ENCODE peak calls at places on chromosomes 13 and 19, in nine cellular contexts. One of them, this sample, is unnamed.
A peak's percentile ranks its signal among the peaks of the same experiment; 100 is the strongest.

GRCh38 chr19:38209671-38210457 is 14.2 kb downstream of the DPF1 start:
- DNase-seq in AG09309: no peak
- DNase-seq in B cell: no peak
- DNase-seq in CD8-positive, alpha-beta memory T cell: no peak
- DNase-seq in left ventricle myocardium inferior: peak; percentile 88
- DNase-seq in HTR-8/SVneo: no peak
- DNase-seq in AG08395: peak; percentile 55
- DNase-seq in T1000: no peak
- DNase-seq in stimulated activated CD4-positive, alpha-beta T cell treated with anti-CD3 and anti-CD28 coated beads, Interleukin-1b, Interleukin-23, amount 100 ng/mL, for 1 hour: no peak
- DNase-seq in this sample: no peak

GRCh38 chr19:18915639-18916038 is 3.5 kb downstream of the COPE start:
- DNase-seq in B cell: no peak
- DNase-seq in CD8-positive, alpha-beta memory T cell: no peak
- DNase-seq in AG08395: peak; percentile 73
- DNase-seq in T1000: no peak
- DNase-seq in stimulated activated CD4-positive, alpha-beta T cell treated with anti-CD3 and anti-CD28 coated beads, Interleukin-1b, Interleukin-23, amount 100 ng/mL, for 1 hour: no peak
- DNase-seq in left ventricle myocardium inferior: no peak
- DNase-seq in AG09309: no peak
- DNase-seq in HTR-8/SVneo: peak; percentile 65
- DNase-seq in this sample: no peak

GRCh38 chr13:106407338-106407737 is 128.1 kb downstream of the EFNB2 start:
- DNase-seq in stimulated activated CD4-positive, alpha-beta T cell treated with anti-CD3 and anti-CD28 coated beads, Interleukin-1b, Interleukin-23, amount 100 ng/mL, for 1 hour: no peak
- DNase-seq in T1000: no peak
- DNase-seq in left ventricle myocardium inferior: no peak
- DNase-seq in AG09309: no peak
- DNase-seq in CD8-positive, alpha-beta memory T cell: no peak
- DNase-seq in AG08395: no peak
- DNase-seq in HTR-8/SVneo: no peak
- DNase-seq in B cell: no peak
- DNase-seq in this sample: no peak

GRCh38 chr19:1015782-1016646 is 4.9 kb downstream of the TMEM259 start:
- DNase-seq in T1000: no peak
- DNase-seq in HTR-8/SVneo: no peak
- DNase-seq in left ventricle myocardium inferior: peak; percentile 15
- DNase-seq in AG09309: no peak
- DNase-seq in CD8-positive, alpha-beta memory T cell: no peak
- DNase-seq in B cell: no peak
- DNase-seq in stimulated activated CD4-positive, alpha-beta T cell treated with anti-CD3 and anti-CD28 coated beads, Interleukin-1b, Interleukin-23, amount 100 ng/mL, for 1 hour: no peak
- DNase-seq in AG08395: no peak
- DNase-seq in this sample: no peak

GRCh38 chr13:25324100-25324499 is 22.7 kb downstream of the NUP58 start:
- DNase-seq in left ventricle myocardium inferior: no peak
- DNase-seq in AG09309: no peak
- DNase-seq in stimulated activated CD4-positive, alpha-beta T cell treated with anti-CD3 and anti-CD28 coated beads, Interleukin-1b, Interleukin-23, amount 100 ng/mL, for 1 hour: no peak
- DNase-seq in T1000: no peak
- DNase-seq in AG08395: no peak
- DNase-seq in CD8-positive, alpha-beta memory T cell: no peak
- DNase-seq in B cell: no peak
- DNase-seq in HTR-8/SVneo: no peak
- DNase-seq in this sample: no peak

GRCh38 chr19:48446579-48446978 is 796 bp downstream of the GRWD1 start:
- DNase-seq in T1000: no peak
- DNase-seq in HTR-8/SVneo: no peak
- DNase-seq in AG08395: no peak
- DNase-seq in CD8-positive, alpha-beta memory T cell: no peak
- DNase-seq in left ventricle myocardium inferior: no peak
- DNase-seq in AG09309: no peak
- DNase-seq in stimulated activated CD4-positive, alpha-beta T cell treated with anti-CD3 and anti-CD28 coated beads, Interleukin-1b, Interleukin-23, amount 100 ng/mL, for 1 hour: no peak
- DNase-seq in B cell: no peak
- DNase-seq in this sample: no peak

GRCh38 chr13:48260970-48261369 is 28.0 kb downstream of the ITM2B start:
- DNase-seq in stimulated activated CD4-positive, alpha-beta T cell treated with anti-CD3 and anti-CD28 coated beads, Interleukin-1b, Interleukin-23, amount 100 ng/mL, for 1 hour: no peak
- DNase-seq in AG08395: no peak
- DNase-seq in B cell: no peak
- DNase-seq in left ventricle myocardium inferior: no peak
- DNase-seq in T1000: no peak
- DNase-seq in HTR-8/SVneo: no peak
- DNase-seq in CD8-positive, alpha-beta memory T cell: no peak
- DNase-seq in AG09309: no peak
- DNase-seq in this sample: no peak

GRCh38 chr19:6812612-6813011 is 40.1 kb downstream of the VAV1 start:
- DNase-seq in T1000: no peak
- DNase-seq in stimulated activated CD4-positive, alpha-beta T cell treated with anti-CD3 and anti-CD28 coated beads, Interleukin-1b, Interleukin-23, amount 100 ng/mL, for 1 hour: no peak
- DNase-seq in AG08395: no peak
- DNase-seq in B cell: no peak
- DNase-seq in CD8-positive, alpha-beta memory T cell: no peak
- DNase-seq in HTR-8/SVneo: no peak
- DNase-seq in AG09309: no peak
- DNase-seq in left ventricle myocardium inferior: no peak
- DNase-seq in this sample: no peak

GRCh38 chr19:17468302-17469091 is 1.8 kb upstream of the SLC27A1 start:
- DNase-seq in T1000: no peak
- DNase-seq in left ventricle myocardium inferior: peak; percentile 83
- DNase-seq in HTR-8/SVneo: no peak
- DNase-seq in AG08395: peak; percentile 47
- DNase-seq in CD8-positive, alpha-beta memory T cell: no peak
- DNase-seq in B cell: no peak
- DNase-seq in stimulated activated CD4-positive, alpha-beta T cell treated with anti-CD3 and anti-CD28 coated beads, Interleukin-1b, Interleukin-23, amount 100 ng/mL, for 1 hour: no peak
- DNase-seq in AG09309: no peak
- DNase-seq in this sample: no peak

GRCh38 chr13:43675577-43675976 is 111.2 kb downstream of the ENOX1 start:
- DNase-seq in stimulated activated CD4-positive, alpha-beta T cell treated with anti-CD3 and anti-CD28 coated beads, Interleukin-1b, Interleukin-23, amount 100 ng/mL, for 1 hour: no peak
- DNase-seq in HTR-8/SVneo: no peak
- DNase-seq in CD8-positive, alpha-beta memory T cell: no peak
- DNase-seq in AG08395: no peak
- DNase-seq in AG09309: no peak
- DNase-seq in left ventricle myocardium inferior: no peak
- DNase-seq in T1000: no peak
- DNase-seq in B cell: no peak
- DNase-seq in this sample: no peak

GRCh38 chr13:60043262-60043661 is 120.5 kb downstream of the DIAPH3 start:
- DNase-seq in HTR-8/SVneo: no peak
- DNase-seq in AG08395: peak; percentile 11
- DNase-seq in AG09309: no peak
- DNase-seq in CD8-positive, alpha-beta memory T cell: no peak
- DNase-seq in stimulated activated CD4-positive, alpha-beta T cell treated with anti-CD3 and anti-CD28 coated beads, Interleukin-1b, Interleukin-23, amount 100 ng/mL, for 1 hour: no peak
- DNase-seq in T1000: no peak
- DNase-seq in left ventricle myocardium inferior: no peak
- DNase-seq in B cell: no peak
- DNase-seq in this sample: no peak

GRCh38 chr13:40432018-40432978 is 234.1 kb downstream of the FOXO1 start:
- DNase-seq in T1000: no peak
- DNase-seq in HTR-8/SVneo: no peak
- DNase-seq in stimulated activated CD4-positive, alpha-beta T cell treated with anti-CD3 and anti-CD28 coated beads, Interleukin-1b, Interleukin-23, amount 100 ng/mL, for 1 hour: no peak
- DNase-seq in B cell: peak; percentile 75
- DNase-seq in left ventricle myocardium inferior: no peak
- DNase-seq in AG08395: no peak
- DNase-seq in AG09309: no peak
- DNase-seq in CD8-positive, alpha-beta memory T cell: no peak
- DNase-seq in this sample: no peak

GRCh38 chr13:26017196-26017921 is 34.5 kb downstream of the SHISA2 start:
- DNase-seq in left ventricle myocardium inferior: no peak
- DNase-seq in stimulated activated CD4-positive, alpha-beta T cell treated with anti-CD3 and anti-CD28 coated beads, Interleukin-1b, Interleukin-23, amount 100 ng/mL, for 1 hour: no peak
- DNase-seq in CD8-positive, alpha-beta memory T cell: peak; percentile 59
- DNase-seq in T1000: no peak
- DNase-seq in B cell: no peak
- DNase-seq in AG09309: no peak
- DNase-seq in HTR-8/SVneo: no peak
- DNase-seq in AG08395: no peak
- DNase-seq in this sample: no peak

GRCh38 chr19:21046489-21046888 is 26.0 kb downstream of the ZNF430 start:
- DNase-seq in HTR-8/SVneo: no peak
- DNase-seq in AG09309: no peak
- DNase-seq in B cell: no peak
- DNase-seq in stimulated activated CD4-positive, alpha-beta T cell treated with anti-CD3 and anti-CD28 coated beads, Interleukin-1b, Interleukin-23, amount 100 ng/mL, for 1 hour: no peak
- DNase-seq in T1000: no peak
- DNase-seq in AG08395: no peak
- DNase-seq in CD8-positive, alpha-beta memory T cell: no peak
- DNase-seq in left ventricle myocardium inferior: no peak
- DNase-seq in this sample: no peak

GRCh38 chr19:13153627-13154240 is 3.5 kb downstream of the IER2 start:
- DNase-seq in AG08395: no peak
- DNase-seq in left ventricle myocardium inferior: no peak
- DNase-seq in B cell: peak; percentile 43
- DNase-seq in CD8-positive, alpha-beta memory T cell: peak; percentile 32
- DNase-seq in HTR-8/SVneo: no peak
- DNase-seq in stimulated activated CD4-positive, alpha-beta T cell treated with anti-CD3 and anti-CD28 coated beads, Interleukin-1b, Interleukin-23, amount 100 ng/mL, for 1 hour: no peak
- DNase-seq in T1000: no peak
- DNase-seq in AG09309: no peak
- DNase-seq in this sample: no peak

GRCh38 chr13:30181856-30182651 is 125.3 kb downstream of the KATNAL1 start:
- DNase-seq in stimulated activated CD4-positive, alpha-beta T cell treated with anti-CD3 and anti-CD28 coated beads, Interleukin-1b, Interleukin-23, amount 100 ng/mL, for 1 hour: no peak
- DNase-seq in AG08395: no peak
- DNase-seq in AG09309: no peak
- DNase-seq in HTR-8/SVneo: no peak
- DNase-seq in B cell: no peak
- DNase-seq in CD8-positive, alpha-beta memory T cell: no peak
- DNase-seq in T1000: no peak
- DNase-seq in left ventricle myocardium inferior: no peak
- DNase-seq in this sample: no peak

GRCh38 chr13:45511310-45512147 is 46.8 kb downstream of the COG3 start:
- DNase-seq in T1000: no peak
- DNase-seq in AG09309: no peak
- DNase-seq in left ventricle myocardium inferior: no peak
- DNase-seq in HTR-8/SVneo: peak; percentile 28
- DNase-seq in stimulated activated CD4-positive, alpha-beta T cell treated with anti-CD3 and anti-CD28 coated beads, Interleukin-1b, Interleukin-23, amount 100 ng/mL, for 1 hour: no peak
- DNase-seq in AG08395: peak; percentile 75
- DNase-seq in CD8-positive, alpha-beta memory T cell: peak; percentile 59
- DNase-seq in B cell: peak; percentile 50
- DNase-seq in this sample: no peak

GRCh38 chr19:42433503-42434260 is 6.5 kb upstream of the LIPE start:
- DNase-seq in B cell: peak; percentile 73
- DNase-seq in T1000: peak; percentile 43
- DNase-seq in stimulated activated CD4-positive, alpha-beta T cell treated with anti-CD3 and anti-CD28 coated beads, Interleukin-1b, Interleukin-23, amount 100 ng/mL, for 1 hour: no peak
- DNase-seq in HTR-8/SVneo: peak; percentile 70
- DNase-seq in AG09309: no peak
- DNase-seq in AG08395: peak; percentile 31
- DNase-seq in left ventricle myocardium inferior: peak; percentile 85
- DNase-seq in CD8-positive, alpha-beta memory T cell: peak; percentile 49
- DNase-seq in this sample: no peak

GRCh38 chr19:31110331-31110730 is 238.9 kb downstream of the TSHZ3 start:
- DNase-seq in AG09309: peak; percentile 27
- DNase-seq in B cell: no peak
- DNase-seq in AG08395: peak; percentile 78
- DNase-seq in T1000: no peak
- DNase-seq in left ventricle myocardium inferior: no peak
- DNase-seq in CD8-positive, alpha-beta memory T cell: no peak
- DNase-seq in stimulated activated CD4-positive, alpha-beta T cell treated with anti-CD3 and anti-CD28 coated beads, Interleukin-1b, Interleukin-23, amount 100 ng/mL, for 1 hour: no peak
- DNase-seq in HTR-8/SVneo: peak; percentile 23
- DNase-seq in this sample: no peak